ENCODE peak calls at places on chromosomes 1 and 21, in four cellular contexts. L, O, B and K are unnamed samples.

GRCh38 chr1:221169447-221169889 is 290.2 kb downstream of the HLX start:
- DNase-seq in L (no peak), O (no peak), B (no peak), K (no peak)

GRCh38 chr1:159869173-159869572 is 6.7 kb upstream of the VSIG8 start:
- DNase-seq in L (no peak), O (no peak), B (peak; percentile 40), K (no peak)

GRCh38 chr1:111202707-111203623 is 2.5 kb upstream of the DENND2D start:
- DNase-seq in L (no peak), O (peak; percentile 34), B (no peak), K (no peak)

GRCh38 chr1:95042286-95042685 is 30.5 kb downstream of the ALG14 start:
- DNase-seq in L (no peak), O (no peak), B (peak; percentile 82), K (no peak)

GRCh38 chr1:14602131-14602530 is 3.6 kb downstream of the KAZN start:
- DNase-seq in L (no peak), O (peak; percentile 40), B (peak; percentile 36), K (peak; percentile 63)

GRCh38 chr1:173280899-173281660 is 73.9 kb upstream of the TNFSF4 start:
- DNase-seq in L (no peak), O (no peak), B (peak; percentile 35), K (no peak)

GRCh38 chr1:107220036-107220435 is 79.2 kb downstream of the NTNG1 start:
- DNase-seq in L (no peak), O (no peak), B (no peak), K (no peak)

GRCh38 chr1:111604931-111605330 is 14.7 kb upstream of the RAP1A start:
- DNase-seq in L (no peak), O (no peak), B (peak; percentile 21), K (no peak)

GRCh38 chr1:207803678-207804077 is 51.8 kb downstream of the CD46 start:
- DNase-seq in L (no peak), O (no peak), B (no peak), K (no peak)
- H3K4me3 ChIP-seq in L (no peak overlapping the region), O (no peak overlapping the region), B (no peak overlapping the region), K (no peak overlapping the region)

GRCh38 chr1:162709870-162710269 is 77.6 kb downstream of the DDR2 start:
- DNase-seq in L (no peak), O (no peak), B (no peak), K (no peak)

GRCh38 chr1:162711066-162711465 is 78.8 kb downstream of the DDR2 start:
- DNase-seq in L (no peak), O (no peak), B (no peak), K (no peak)

GRCh38 chr1:162710349-162710748 is 78.1 kb downstream of the DDR2 start:
- DNase-seq in L (no peak), O (no peak), B (peak; percentile 81), K (no peak)

GRCh38 chr1:162709132-162709860 is 77.0 kb downstream of the DDR2 start:
- DNase-seq in L (no peak), O (no peak), B (no peak), K (no peak)

DNA sequence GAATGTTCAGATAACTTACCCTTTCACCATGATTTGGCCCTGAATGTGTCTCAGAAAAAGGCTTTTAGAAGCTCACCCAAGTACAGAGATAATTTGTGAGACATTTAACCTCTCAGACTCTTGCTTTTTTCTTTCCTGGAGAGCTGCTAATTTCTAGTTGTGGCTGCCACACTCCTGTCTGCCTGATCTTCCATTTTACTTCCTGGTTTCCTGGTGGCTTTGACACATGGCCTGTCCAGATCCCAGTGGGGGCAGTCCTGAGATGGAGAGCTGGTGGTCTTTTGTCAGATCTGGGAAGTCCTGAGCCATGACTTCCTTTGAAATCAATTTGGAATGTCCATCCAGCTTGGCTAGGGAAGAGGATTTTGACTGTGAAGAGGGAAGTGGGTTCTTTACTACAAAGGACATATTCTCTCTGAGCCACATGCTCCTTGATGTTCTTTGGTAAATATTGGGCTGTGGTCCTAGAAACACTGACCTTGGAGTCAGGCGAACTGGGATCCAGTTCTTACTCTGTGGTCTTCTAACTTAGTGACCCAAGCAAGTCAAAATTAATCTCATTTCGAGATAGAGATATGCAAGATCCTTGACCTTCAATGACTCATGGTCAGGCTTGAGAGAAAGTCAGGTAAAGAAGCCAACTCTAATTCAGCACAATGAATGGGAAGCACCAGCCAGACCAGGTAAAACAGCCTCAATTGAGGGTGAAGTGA is 78.0 kb upstream of the HSD17B7 start:
- DNase-seq in L (no peak), O (no peak), B (no peak), K (no peak)
- H3K36me3 ChIP-seq in L (no peaks in the 10 kb centered on the region), O (no peaks in the 10 kb centered on the region), B (peaks cover 3% of the 10 kb centered on the region), K (no peaks in the 10 kb centered on the region)

GRCh38 chr1:202957733-202958543 is at the start of gene ADIPOR1:
- DNase-seq in L (peak; percentile 96), O (peak; percentile 95), B (peak; percentile 79), K (peak; percentile 98)

GRCh38 chr1:202951437-202951836 is 6.7 kb downstream of the ADIPOR1 start:
- DNase-seq in L (no peak), O (no peak), B (no peak), K (no peak)

GRCh38 chr1:202952818-202953217 is 5.3 kb downstream of the ADIPOR1 start:
- DNase-seq in L (peak; percentile 58), O (peak; percentile 45), B (peak; percentile 40), K (no peak)

GRCh38 chr1:202954057-202954745 is 3.9 kb downstream of the ADIPOR1 start:
- DNase-seq in L (no peak), O (no peak), B (no peak), K (no peak)

GRCh38 chr1:202953412-202953811 is 4.7 kb downstream of the ADIPOR1 start:
- DNase-seq in L (no peak), O (no peak), B (no peak), K (no peak)
- H3K27ac ChIP-seq in L (peak overlapping the region; percentile 74), O (peak overlapping the region; percentile 31), B (no peak overlapping the region), K (no peak overlapping the region)

GRCh38 chr1:150259758-150260669 is 2.4 kb downstream of the CA14 start:
- DNase-seq in L (peak; percentile 81), O (peak; percentile 80), B (no peak), K (no peak)
- H3K4me3 ChIP-seq in L (peak overlapping the region; percentile 14), O (no peak overlapping the region), B (no peak overlapping the region), K (no peak overlapping the region)

DNA sequence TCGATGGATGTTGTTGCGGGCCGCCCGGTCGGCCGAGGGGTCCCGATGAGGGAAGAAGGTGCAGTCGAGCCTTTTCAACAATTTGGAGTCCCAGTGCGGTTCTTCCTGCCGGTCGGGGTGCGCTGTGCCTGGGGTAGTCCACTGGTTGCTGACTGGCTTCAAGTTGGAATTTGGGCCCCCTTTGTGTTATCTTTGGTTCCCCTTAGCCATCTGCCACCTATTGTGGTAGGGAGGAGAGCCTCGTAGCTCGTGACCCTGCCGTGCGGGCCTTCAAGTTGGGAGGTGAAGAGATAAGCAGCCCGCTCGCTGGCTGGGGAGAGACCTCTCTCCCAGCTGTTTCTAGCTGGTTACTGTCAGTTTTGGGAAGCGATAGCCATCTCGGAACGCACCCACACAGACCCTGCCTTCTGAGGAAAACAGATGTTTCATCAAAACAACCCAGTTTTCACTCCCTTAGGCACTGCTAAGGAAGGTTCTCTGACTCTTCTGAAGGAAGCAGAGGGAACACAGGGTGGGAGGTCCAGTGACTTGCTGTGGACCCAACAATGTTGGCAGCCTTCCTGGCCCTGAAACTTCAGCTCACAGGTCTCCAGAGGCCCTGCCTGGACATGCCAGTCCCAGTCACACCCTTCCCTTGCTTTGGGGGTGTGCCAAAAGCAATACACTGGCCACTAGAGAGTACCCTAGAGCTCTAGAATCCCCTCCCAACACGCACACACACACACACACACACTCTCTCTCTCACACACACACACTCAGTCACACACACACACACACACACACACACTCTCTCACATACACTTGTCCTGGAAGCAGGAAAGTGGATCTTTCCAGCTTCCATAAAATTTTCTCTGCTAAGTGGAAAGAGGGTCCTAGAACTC is 1.0 kb downstream of the BTG2 start:
- DNase-seq in L (peak; percentile 89), O (peak; percentile 91), B (peak; percentile 93), K (peak; percentile 70)
- H3K36me3 ChIP-seq in L (peaks cover 39% of the 10 kb centered on the region), O (no peaks in the 10 kb centered on the region), B (no peaks in the 10 kb centered on the region), K (peaks cover 30% of the 10 kb centered on the region)

DNA sequence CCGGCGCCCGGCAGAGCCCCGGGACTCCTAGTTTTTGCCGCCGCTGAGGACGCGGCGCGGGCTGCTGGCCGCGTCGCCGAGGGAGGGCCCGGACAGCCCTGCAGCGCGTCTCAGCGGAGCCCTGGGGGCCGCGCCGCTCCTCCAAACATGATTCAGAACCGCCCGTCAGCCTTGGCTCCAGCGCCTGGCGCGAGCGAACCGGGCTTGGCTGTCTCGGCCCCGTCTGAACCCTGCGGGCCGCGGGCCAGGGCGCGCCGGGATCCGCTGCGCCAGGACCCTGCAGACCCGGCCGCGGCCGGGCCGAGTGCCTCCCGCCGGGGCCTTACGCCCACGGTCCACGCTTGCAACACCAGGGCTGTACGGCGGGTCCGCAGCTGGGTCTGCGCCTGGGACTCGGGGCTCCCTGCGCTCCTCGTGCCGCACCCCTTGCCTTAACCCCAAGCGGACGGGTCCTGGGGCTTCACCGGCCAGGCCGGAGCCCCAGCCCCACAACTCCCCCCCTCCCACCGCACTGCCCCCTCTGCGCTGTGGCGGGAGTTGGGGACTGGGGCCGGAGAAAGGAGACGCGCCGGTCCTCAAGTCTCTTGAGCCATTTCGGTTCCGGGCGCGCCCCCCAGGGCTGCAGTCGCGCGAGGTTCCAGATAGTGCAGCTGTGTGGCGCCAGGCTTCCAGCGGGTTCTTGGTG is 48.4 kb upstream of the CD34 start:
- DNase-seq in L (peak; percentile 73), O (peak; percentile 54), B (peak; percentile 40), K (peak; percentile 68)
- H3K27ac ChIP-seq in L (peak overlapping the region; percentile 81), O (peak overlapping the region; percentile 49), B (no peak overlapping the region), K (peak overlapping the region; percentile 44)

GRCh38 chr21:36788116-36788515 is 89.2 kb downstream of the SIM2 start:
- DNase-seq in L (peak; percentile 52), O (peak; percentile 65), B (no peak), K (no peak)

GRCh38 chr21:36791150-36791549 is 92.2 kb downstream of the SIM2 start:
- DNase-seq in L (no peak), O (no peak), B (no peak), K (no peak)

GRCh38 chr21:36792505-36792967 is 93.6 kb downstream of the SIM2 start:
- DNase-seq in L (no peak), O (no peak), B (no peak), K (no peak)

GRCh38 chr21:36791695-36792451 is 93.0 kb downstream of the SIM2 start:
- DNase-seq in L (no peak), O (no peak), B (no peak), K (no peak)

DNA sequence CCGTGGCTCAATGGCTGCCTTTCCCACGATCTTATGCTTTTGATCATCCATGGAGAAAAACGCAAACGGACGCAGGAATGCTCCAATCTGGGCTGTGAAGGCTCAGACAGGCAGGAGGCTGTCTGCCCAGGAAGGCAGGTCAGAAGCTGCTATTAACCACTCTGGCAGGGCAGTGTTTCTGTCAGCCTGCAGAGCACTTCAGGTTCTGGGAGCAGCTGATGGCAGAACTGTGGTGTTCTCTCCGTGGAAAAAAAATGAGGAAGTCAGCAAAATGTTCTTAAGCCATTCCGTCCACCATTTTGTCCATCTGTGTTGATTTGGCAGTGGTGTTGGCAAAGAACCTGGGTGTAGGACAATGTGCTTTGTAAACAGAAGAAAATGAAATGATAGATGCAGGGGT is 91.7 kb downstream of the SIM2 start:
- DNase-seq in L (no peak), O (no peak), B (no peak), K (no peak)
- H3K4me3 ChIP-seq in L (no peak overlapping the region), O (no peak overlapping the region), B (no peak overlapping the region), K (no peak overlapping the region)